ENCODE peak calls at places on chromosomes 7 and 10, in six cellular contexts. One of them, this sample, is unnamed.

GRCh38 chr7:155206286-155207020 is 91.2 kb upstream of the INSIG1 start:
- DNase-seq in pancreas: peak
- DNase-seq in DMS153: no peak
- DNase-seq in CD8-positive, alpha-beta memory T cell: peak
- DNase-seq in ACHN: peak
- DNase-seq in mesendoderm: no peak
- DNase-seq in this sample: no peak

GRCh38 chr10:29882766-29883165 is 176.6 kb downstream of the JCAD start:
- DNase-seq in ACHN: no peak
- DNase-seq in DMS153: no peak
- DNase-seq in CD8-positive, alpha-beta memory T cell: no peak
- DNase-seq in mesendoderm: no peak
- DNase-seq in pancreas: no peak
- DNase-seq in this sample: no peak

GRCh38 chr10:22912763-22913389 is 15.0 kb upstream of the ARMC3 start:
- DNase-seq in CD8-positive, alpha-beta memory T cell: no peak
- DNase-seq in mesendoderm: no peak
- DNase-seq in DMS153: peak
- DNase-seq in ACHN: no peak
- DNase-seq in pancreas: no peak
- DNase-seq in this sample: no peak

GRCh38 chr7:42915356-42915755 is 3.5 kb upstream of the C7orf25 start:
- DNase-seq in mesendoderm: no peak
- DNase-seq in DMS153: no peak
- DNase-seq in pancreas: no peak
- DNase-seq in ACHN: no peak
- DNase-seq in CD8-positive, alpha-beta memory T cell: no peak
- DNase-seq in this sample: no peak

GRCh38 chr10:11479307-11479706 is 132.1 kb downstream of the USP6NL start:
- DNase-seq in ACHN: no peak
- DNase-seq in mesendoderm: no peak
- DNase-seq in pancreas: no peak
- DNase-seq in CD8-positive, alpha-beta memory T cell: no peak
- DNase-seq in DMS153: no peak
- DNase-seq in this sample: no peak

GRCh38 chr10:47192273-47192672 is 107.7 kb upstream of the GDF10 start:
- DNase-seq in DMS153: no peak
- DNase-seq in ACHN: no peak
- DNase-seq in CD8-positive, alpha-beta memory T cell: no peak
- DNase-seq in pancreas: no peak
- DNase-seq in mesendoderm: no peak
- DNase-seq in this sample: no peak

GRCh38 chr7:4307645-4308590 is 374.2 kb upstream of the FOXK1 start:
- DNase-seq in CD8-positive, alpha-beta memory T cell: no peak
- DNase-seq in DMS153: no peak
- DNase-seq in mesendoderm: peak
- DNase-seq in pancreas: no peak
- DNase-seq in ACHN: no peak
- DNase-seq in this sample: no peak

GRCh38 chr7:149743481-149743880 is 29.9 kb downstream of the ZNF467 start:
- DNase-seq in CD8-positive, alpha-beta memory T cell: no peak
- DNase-seq in pancreas: no peak
- DNase-seq in mesendoderm: no peak
- DNase-seq in ACHN: no peak
- DNase-seq in DMS153: no peak
- DNase-seq in this sample: no peak

GRCh38 chr7:51034531-51035264 is 252.0 kb upstream of the GRB10 start:
- DNase-seq in DMS153: no peak
- DNase-seq in pancreas: no peak
- DNase-seq in ACHN: peak
- DNase-seq in mesendoderm: peak
- DNase-seq in CD8-positive, alpha-beta memory T cell: no peak
- DNase-seq in this sample: no peak

GRCh38 chr7:135180122-135180521 is 9.6 kb upstream of the CYREN start:
- DNase-seq in mesendoderm: no peak
- DNase-seq in ACHN: peak
- DNase-seq in DMS153: no peak
- DNase-seq in CD8-positive, alpha-beta memory T cell: no peak
- DNase-seq in pancreas: no peak
- DNase-seq in this sample: no peak

GRCh38 chr10:103659674-103660363 is 166.3 kb downstream of the NEURL1 start:
- DNase-seq in mesendoderm: peak
- DNase-seq in ACHN: peak
- DNase-seq in DMS153: peak
- DNase-seq in CD8-positive, alpha-beta memory T cell: peak
- DNase-seq in pancreas: peak
- DNase-seq in this sample: peak

GRCh38 chr10:133096616-133097269 is 9.0 kb downstream of the ADGRA1 start:
- DNase-seq in DMS153: no peak
- DNase-seq in CD8-positive, alpha-beta memory T cell: no peak
- DNase-seq in pancreas: no peak
- DNase-seq in ACHN: peak
- DNase-seq in mesendoderm: peak
- DNase-seq in this sample: no peak